ENCODE peak calls at places on chromosome 20, in four cellular contexts. W is Peyer's patch, L is A549, Z is uterus. G is an unnamed sample.

GRCh38 chr20:5113615-5113986 is 6.2 kb downstream of the PCNA start:
- DNase-seq in W (no peak), Z (no peak), L (no peak), G (no peak)

GRCh38 chr20:10555865-10556308 is 117.9 kb downstream of the JAG1 start:
- DNase-seq in W (no peak), L (peak), Z (no peak), G (no peak)

GRCh38 chr20:48824830-48825550 is 2.8 kb downstream of the PREX1 start:
- DNase-seq in W (no peak), Z (no peak), L (no peak), G (no peak)

GRCh38 chr20:2285193-2285592 is 10.6 kb upstream of the TGM3 start:
- DNase-seq in Z (no peak), W (no peak), L (no peak), G (no peak)

GRCh38 chr20:35048739-35049138 is 43.9 kb downstream of the TRPC4AP start:
- DNase-seq in W (no peak), L (no peak), Z (no peak), G (no peak)

GRCh38 chr20:17129089-17129488 is 97.8 kb upstream of the PCSK2 start:
- DNase-seq in L (no peak), Z (no peak), W (no peak), G (no peak)

GRCh38 chr20:38083338-38084048 is 49.9 kb downstream of the RPRD1B start:
- DNase-seq in Z (no peak), L (no peak), W (no peak), G (no peak)

GRCh38 chr20:57391439-57392129 is 388 bp downstream of the RBM38 start:
- DNase-seq in L (no peak), Z (no peak), W (no peak), G (peak)

GRCh38 chr20:14264869-14265268 is 72.5 kb downstream of the FLRT3 start:
- DNase-seq in Z (no peak), L (peak), W (no peak), G (no peak)

GRCh38 chr20:1392693-1393506 is at the start of gene FKBP1A:
- DNase-seq in W (peak), Z (peak), L (peak), G (peak)

GRCh38 chr20:38685853-38686473 is 38.3 kb upstream of the SLC32A1 start:
- DNase-seq in Z (no peak), W (no peak), L (peak), G (peak)

GRCh38 chr20:57161478-57162194 is 104.8 kb downstream of the BMP7 start:
- DNase-seq in W (no peak), Z (no peak), L (no peak), G (no peak)

GRCh38 chr20:9408422-9409300 is 105.7 kb upstream of the LAMP5 start:
- DNase-seq in Z (no peak), L (no peak), W (no peak), G (no peak)

GRCh38 chr20:4086771-4087677 is 71.7 kb upstream of the RNF24 start:
- DNase-seq in W (peak), L (no peak), Z (no peak), G (no peak)

GRCh38 chr20:12989586-12989985 is 19.2 kb upstream of the SPTLC3 start:
- DNase-seq in W (no peak), Z (no peak), L (no peak), G (no peak)

GRCh38 chr20:4820833-4821518 is 99.3 kb downstream of the PRND start:
- DNase-seq in Z (peak), W (no peak), L (peak), G (no peak)

GRCh38 chr20:2135018-2135417 is 33.4 kb downstream of the STK35 start:
- DNase-seq in L (no peak), W (no peak), Z (no peak), G (no peak)

GRCh38 chr20:19851863-19852262 is 93.8 kb downstream of the RIN2 start:
- DNase-seq in Z (no peak), W (no peak), L (no peak), G (no peak)

GRCh38 chr20:5400164-5400762 is 83.5 kb upstream of the PROKR2 start:
- DNase-seq in Z (no peak), L (no peak), W (no peak), G (no peak)

GRCh38 chr20:60718743-60719142 is 533.3 kb upstream of the CDH4 start:
- DNase-seq in Z (no peak), L (no peak), W (no peak), G (no peak)

GRCh38 chr20:52972190-52972937 is at the start of gene TSHZ2:
- DNase-seq in W (peak), L (no peak), Z (peak), G (no peak)

GRCh38 chr20:52047811-52048302 is 143.7 kb downstream of the ZFP64 start:
- DNase-seq in W (no peak), L (no peak), Z (no peak), G (no peak)

GRCh38 chr20:52312131-52312729 is 120.7 kb upstream of the ZFP64 start:
- DNase-seq in W (peak), L (peak), Z (peak), G (no peak)

GRCh38 chr20:1894951-1895673 is at the start of gene SIRPA:
- DNase-seq in W (peak), L (peak), Z (peak), G (peak)

GRCh38 chr20:24376523-24377085 is 92.8 kb upstream of the SYNDIG1 start:
- DNase-seq in Z (no peak), L (no peak), W (no peak), G (no peak)

GRCh38 chr20:12012241-12013222 is 94.8 kb downstream of the BTBD3 start:
- DNase-seq in L (peak), W (peak), Z (no peak), G (no peak)

GRCh38 chr20:21397341-21398108 is at the start of gene NKX2-4:
- DNase-seq in Z (no peak), L (no peak), W (no peak), G (peak)

GRCh38 chr20:4445780-4446179 is 275.9 kb upstream of the PRND start:
- DNase-seq in L (no peak), Z (no peak), W (no peak), G (no peak)

GRCh38 chr20:52454660-52455059 is 263.1 kb upstream of the ZFP64 start:
- DNase-seq in W (no peak), L (no peak), Z (no peak), G (no peak)

GRCh38 chr20:61297981-61298380 is 45.9 kb downstream of the CDH4 start:
- DNase-seq in W (no peak), Z (no peak), L (no peak), G (no peak)

GRCh38 chr20:47815866-47816265 is 30.6 kb upstream of the SULF2 start:
- DNase-seq in Z (no peak), W (no peak), L (no peak), G (no peak)

GRCh38 chr20:11168026-11168425 is 494.2 kb upstream of the JAG1 start:
- DNase-seq in L (no peak), Z (no peak), W (no peak), G (no peak)

GRCh38 chr20:25407311-25408169 is at the start of gene GINS1:
- DNase-seq in L (peak), W (peak), Z (peak), G (peak)
- TF ChIP-seq POLR2A in L (peak), W (peak), Z (no peak), G (no peak)

DNA sequence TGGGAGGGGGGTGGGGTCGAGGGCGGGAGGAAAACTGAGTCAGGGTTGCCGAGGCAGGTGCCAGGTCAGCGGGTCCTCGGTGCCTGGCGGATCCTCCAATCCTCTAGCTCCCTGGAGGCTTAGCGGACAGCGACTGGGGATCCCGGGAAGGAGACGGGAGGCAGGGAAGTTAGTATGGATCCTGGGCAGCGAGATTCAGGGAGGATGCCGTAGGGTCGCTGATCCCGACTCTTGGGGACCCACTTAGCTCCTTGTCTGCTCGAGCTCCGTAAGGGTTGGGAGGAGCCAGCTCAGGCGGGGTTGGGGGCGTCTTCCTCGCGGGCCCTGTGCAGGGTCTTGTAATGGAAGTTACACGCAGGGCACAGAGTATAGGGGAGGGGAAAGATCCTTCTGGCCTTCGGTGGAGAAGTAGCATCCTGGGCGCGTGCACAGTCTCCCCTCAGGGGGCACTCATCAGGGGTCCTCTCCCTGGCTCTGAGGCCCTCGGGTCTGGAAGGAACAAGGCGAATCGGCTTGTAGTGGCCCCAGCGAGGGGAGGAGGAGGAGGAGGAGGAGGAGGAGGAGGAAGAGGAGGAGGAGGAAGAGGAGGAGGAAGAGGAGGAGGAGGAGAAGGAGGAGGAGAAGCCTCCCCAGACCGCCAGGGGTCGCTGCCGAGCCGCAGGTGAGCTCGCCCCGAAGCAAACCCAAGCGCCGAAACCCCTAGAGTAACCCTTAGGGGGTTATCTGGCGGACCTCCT is 6.4 kb upstream of the SLC12A5 start:
- DNase-seq in L (peak), W (peak), Z (no peak), G (peak)
- H3K27ac ChIP-seq in L (no peak), W (no peak), Z (no peak), G (no peak)

GRCh38 chr20:50519036-50519780 is 9.0 kb downstream of the PTPN1 start:
- DNase-seq in L (no peak), W (peak), Z (no peak), G (no peak)
- TF ChIP-seq POLR2A in L (no peak), W (peak), Z (no peak), G (no peak)

DNA sequence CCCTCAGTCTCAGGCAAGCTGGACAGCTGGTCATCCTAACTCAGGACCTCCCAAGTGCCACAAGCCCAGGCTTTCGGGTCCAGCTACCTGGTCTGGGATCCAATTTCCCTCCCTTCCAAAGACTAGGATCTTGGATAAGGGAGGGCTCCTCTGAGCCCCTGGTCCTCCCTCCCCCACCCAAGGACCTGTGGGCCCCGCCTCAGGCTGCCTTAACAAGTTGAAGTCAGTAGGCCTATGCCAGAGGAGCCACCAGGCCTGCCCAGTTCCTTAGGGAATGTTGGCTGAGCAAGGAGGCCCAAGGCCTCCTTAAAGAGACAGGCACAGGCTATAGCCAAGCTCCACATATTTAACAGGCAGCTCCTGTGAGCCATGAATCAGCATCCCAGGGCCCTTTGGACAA is 27.2 kb upstream of the NOL4L start:
- DNase-seq in L (no peak), Z (no peak), W (no peak), G (no peak)
- H3K27ac ChIP-seq in L (no peak), Z (no peak), W (no peak), G (no peak)

DNA sequence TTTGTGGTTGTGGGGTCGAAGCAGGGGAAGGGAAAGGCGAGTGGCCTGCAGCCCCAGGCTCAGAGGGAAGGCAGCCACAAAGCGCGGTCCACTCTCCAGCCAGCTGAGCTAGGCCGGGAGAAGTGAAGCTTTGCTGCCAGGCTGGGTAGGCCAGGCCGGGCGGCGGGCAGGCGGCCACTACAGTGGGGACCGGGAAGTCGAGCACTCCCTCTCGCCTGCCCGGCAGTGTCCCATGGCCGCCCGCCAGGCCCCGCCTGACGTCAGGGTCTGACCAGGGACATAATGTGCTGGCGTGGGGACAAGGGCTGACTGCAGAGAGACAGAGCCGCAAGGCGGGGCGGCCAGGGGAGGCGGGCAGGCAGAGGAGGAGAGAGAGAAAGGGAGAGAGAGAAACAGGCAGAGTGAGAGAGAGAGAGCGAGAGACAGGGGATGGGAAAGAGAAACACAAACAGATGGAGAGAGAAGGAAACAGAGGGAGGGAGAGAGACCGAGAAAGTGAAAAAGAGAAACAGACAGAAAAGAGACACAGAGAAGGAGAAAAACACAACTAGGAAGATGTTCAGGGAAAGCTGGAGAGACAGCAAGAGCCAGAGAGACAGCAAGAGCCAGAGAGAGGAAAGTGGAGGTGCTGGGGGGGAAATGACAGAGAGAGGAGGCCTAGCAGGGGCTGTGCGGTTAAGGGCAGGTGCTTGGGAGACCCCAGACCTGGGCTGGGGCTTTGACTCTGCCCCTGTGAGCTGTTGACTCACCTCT is 94.5 kb upstream of the PTPN1 start:
- DNase-seq in L (peak), W (peak), Z (peak), G (peak)
- TF ChIP-seq POLR2A in L (no peak), W (peak), Z (peak), G (peak)

GRCh38 chr20:23114448-23114847 is 28.3 kb upstream of the CD93 start:
- DNase-seq in L (no peak), W (no peak), Z (no peak), G (no peak)

GRCh38 chr20:23115823-23116222 is 29.7 kb upstream of the CD93 start:
- DNase-seq in Z (no peak), W (no peak), L (no peak), G (no peak)

GRCh38 chr20:23117738-23118137 is 31.6 kb upstream of the CD93 start:
- DNase-seq in L (no peak), Z (no peak), W (no peak), G (no peak)

GRCh38 chr20:23118144-23118543 is 32.0 kb upstream of the CD93 start:
- DNase-seq in W (no peak), L (no peak), Z (no peak), G (no peak)

DNA sequence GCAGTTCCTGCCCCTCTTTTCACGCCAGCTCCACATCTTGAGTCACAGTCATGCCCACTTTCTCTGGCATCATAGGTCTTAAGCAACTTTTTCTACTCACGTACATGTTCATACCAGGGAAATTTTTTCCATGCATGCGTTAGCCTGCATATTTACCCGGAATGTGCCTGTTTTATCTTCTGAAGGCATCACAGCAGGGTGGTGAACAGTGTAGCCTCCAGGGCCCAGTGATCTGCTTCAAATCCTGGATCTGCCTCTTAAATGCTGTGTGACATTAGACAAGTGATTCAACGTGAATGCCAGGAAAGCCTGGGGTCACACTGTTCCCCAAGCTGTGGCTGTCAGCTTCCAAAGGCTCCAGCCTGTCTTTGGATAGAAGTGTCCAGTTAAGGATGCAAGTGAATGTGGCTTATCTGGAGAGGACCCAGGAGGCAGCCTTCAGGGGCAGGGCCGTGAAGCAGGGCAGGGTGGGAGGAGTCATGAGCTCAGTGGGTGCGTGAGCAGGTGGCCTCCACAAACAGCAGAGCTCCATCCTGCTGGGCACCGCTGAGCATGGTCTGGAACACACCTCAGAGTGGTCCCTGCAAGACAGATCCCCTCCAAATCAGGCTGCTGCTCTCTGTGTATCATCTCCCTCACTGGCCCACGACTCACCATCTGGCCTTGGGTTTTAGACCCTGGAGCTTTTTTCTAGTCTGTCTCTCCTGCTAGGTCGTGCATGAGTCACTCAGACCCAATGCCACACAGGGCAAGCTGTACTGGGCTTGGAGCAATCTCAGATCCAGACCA is 30.4 kb upstream of the CD93 start:
- DNase-seq in W (no peak), L (no peak), Z (no peak), G (no peak)
- H3K27ac ChIP-seq in W (no peak), L (no peak), Z (no peak), G (peak)